ENCODE peak calls at places on chromosome 22, in five cellular contexts. One of them, this sample, is unnamed.

GRCh38 chr22:22168190-22168940 is 76.2 kb upstream of the VPREB1 start:
- DNase-seq in cardiac muscle cell: peak
- DNase-seq in pancreas: peak
- DNase-seq in brain microvascular endothelial cell: no peak
- DNase-seq in IMR-90: peak
- DNase-seq in this sample: no peak

GRCh38 chr22:33111491-33111890 is 53.3 kb upstream of the SYN3 start:
- DNase-seq in cardiac muscle cell: no peak
- DNase-seq in pancreas: no peak
- DNase-seq in brain microvascular endothelial cell: no peak
- DNase-seq in IMR-90: no peak
- DNase-seq in this sample: no peak

GRCh38 chr22:23405366-23405851 is 174.7 kb downstream of the IGLL1 start:
- DNase-seq in cardiac muscle cell: no peak
- DNase-seq in pancreas: no peak
- DNase-seq in brain microvascular endothelial cell: no peak
- DNase-seq in IMR-90: no peak
- DNase-seq in this sample: no peak

GRCh38 chr22:27317156-27317555 is 484.4 kb downstream of the MN1 start:
- DNase-seq in cardiac muscle cell: peak
- DNase-seq in pancreas: no peak
- DNase-seq in brain microvascular endothelial cell: no peak
- DNase-seq in IMR-90: no peak
- DNase-seq in this sample: no peak

GRCh38 chr22:40838486-40838885 is 18.0 kb downstream of the ST13 start:
- DNase-seq in cardiac muscle cell: no peak
- DNase-seq in pancreas: no peak
- DNase-seq in brain microvascular endothelial cell: no peak
- DNase-seq in IMR-90: no peak
- DNase-seq in this sample: no peak

GRCh38 chr22:39478461-39478860 is 21.6 kb downstream of the MGAT3 start:
- DNase-seq in cardiac muscle cell: no peak
- DNase-seq in pancreas: peak
- DNase-seq in brain microvascular endothelial cell: no peak
- DNase-seq in IMR-90: peak
- DNase-seq in this sample: no peak

GRCh38 chr22:37195921-37196320 is 7.9 kb upstream of the C1QTNF6 start:
- DNase-seq in cardiac muscle cell: peak
- DNase-seq in pancreas: no peak
- DNase-seq in brain microvascular endothelial cell: no peak
- DNase-seq in IMR-90: peak
- DNase-seq in this sample: no peak

GRCh38 chr22:33652596-33652995 is 267.7 kb downstream of the LARGE1 start:
- DNase-seq in cardiac muscle cell: no peak
- DNase-seq in pancreas: no peak
- DNase-seq in brain microvascular endothelial cell: peak
- DNase-seq in IMR-90: peak
- DNase-seq in this sample: no peak

GRCh38 chr22:48738204-48738980 is 1089.3 kb downstream of the BRD1 start:
- DNase-seq in cardiac muscle cell: no peak
- DNase-seq in pancreas: no peak
- DNase-seq in brain microvascular endothelial cell: no peak
- DNase-seq in IMR-90: no peak
- DNase-seq in this sample: no peak

GRCh38 chr22:24357547-24357946 is 69.9 kb upstream of the ADORA2A start:
- DNase-seq in cardiac muscle cell: no peak
- DNase-seq in pancreas: no peak
- DNase-seq in brain microvascular endothelial cell: no peak
- DNase-seq in IMR-90: peak
- DNase-seq in this sample: no peak

GRCh38 chr22:40007826-40008710 is 13.3 kb downstream of the FAM83F start:
- DNase-seq in cardiac muscle cell: no peak
- DNase-seq in pancreas: no peak
- DNase-seq in brain microvascular endothelial cell: no peak
- DNase-seq in IMR-90: no peak
- DNase-seq in this sample: no peak

GRCh38 chr22:28799125-28799833 is 1.1 kb downstream of the XBP1 start:
- DNase-seq in cardiac muscle cell: peak
- DNase-seq in pancreas: no peak
- DNase-seq in brain microvascular endothelial cell: peak
- DNase-seq in IMR-90: peak
- DNase-seq in this sample: no peak

GRCh38 chr22:23183107-23183698 is 2.9 kb downstream of the BCR start:
- DNase-seq in cardiac muscle cell: peak
- DNase-seq in pancreas: no peak
- DNase-seq in brain microvascular endothelial cell: peak
- DNase-seq in IMR-90: peak
- DNase-seq in this sample: no peak

GRCh38 chr22:49800408-49801238 is 27.1 kb downstream of the BRD1 start:
- DNase-seq in cardiac muscle cell: no peak
- DNase-seq in pancreas: no peak
- DNase-seq in brain microvascular endothelial cell: no peak
- DNase-seq in IMR-90: no peak
- DNase-seq in this sample: no peak

GRCh38 chr22:32528316-32528715 is 53.7 kb downstream of the FBXO7 start:
- DNase-seq in cardiac muscle cell: no peak
- DNase-seq in pancreas: no peak
- DNase-seq in brain microvascular endothelial cell: no peak
- DNase-seq in IMR-90: no peak
- DNase-seq in this sample: no peak

GRCh38 chr22:48742556-48743343 is 1084.9 kb downstream of the BRD1 start:
- DNase-seq in cardiac muscle cell: no peak
- DNase-seq in pancreas: no peak
- DNase-seq in brain microvascular endothelial cell: no peak
- DNase-seq in IMR-90: no peak
- DNase-seq in this sample: peak

GRCh38 chr22:22425783-22426624 is 82.5 kb downstream of the ZNF280B start:
- DNase-seq in cardiac muscle cell: no peak
- DNase-seq in pancreas: no peak
- DNase-seq in brain microvascular endothelial cell: no peak
- DNase-seq in IMR-90: no peak
- DNase-seq in this sample: no peak

GRCh38 chr22:21797444-21798221 is 62.0 kb upstream of the YPEL1 start:
- DNase-seq in cardiac muscle cell: peak
- DNase-seq in pancreas: no peak
- DNase-seq in brain microvascular endothelial cell: peak
- DNase-seq in IMR-90: peak
- DNase-seq in this sample: no peak

GRCh38 chr22:48959496-48959895 is 868.2 kb downstream of the BRD1 start:
- DNase-seq in cardiac muscle cell: no peak
- DNase-seq in pancreas: no peak
- DNase-seq in brain microvascular endothelial cell: no peak
- DNase-seq in IMR-90: no peak
- DNase-seq in this sample: no peak

GRCh38 chr22:32967285-32968101 is 90.7 kb downstream of the SYN3 start:
- DNase-seq in cardiac muscle cell: no peak
- DNase-seq in pancreas: no peak
- DNase-seq in brain microvascular endothelial cell: no peak
- DNase-seq in IMR-90: no peak
- DNase-seq in this sample: no peak

GRCh38 chr22:35914665-35915476 is 113.8 kb downstream of the RBFOX2 start:
- DNase-seq in cardiac muscle cell: peak
- DNase-seq in pancreas: peak
- DNase-seq in brain microvascular endothelial cell: peak
- DNase-seq in IMR-90: peak
- DNase-seq in this sample: peak
- H3K27ac ChIP-seq in cardiac muscle cell: peak
- H3K27ac ChIP-seq in pancreas: peak
- H3K27ac ChIP-seq in brain microvascular endothelial cell: peak
- H3K27ac ChIP-seq in IMR-90: peak
- H3K27ac ChIP-seq in this sample: peak

DNA sequence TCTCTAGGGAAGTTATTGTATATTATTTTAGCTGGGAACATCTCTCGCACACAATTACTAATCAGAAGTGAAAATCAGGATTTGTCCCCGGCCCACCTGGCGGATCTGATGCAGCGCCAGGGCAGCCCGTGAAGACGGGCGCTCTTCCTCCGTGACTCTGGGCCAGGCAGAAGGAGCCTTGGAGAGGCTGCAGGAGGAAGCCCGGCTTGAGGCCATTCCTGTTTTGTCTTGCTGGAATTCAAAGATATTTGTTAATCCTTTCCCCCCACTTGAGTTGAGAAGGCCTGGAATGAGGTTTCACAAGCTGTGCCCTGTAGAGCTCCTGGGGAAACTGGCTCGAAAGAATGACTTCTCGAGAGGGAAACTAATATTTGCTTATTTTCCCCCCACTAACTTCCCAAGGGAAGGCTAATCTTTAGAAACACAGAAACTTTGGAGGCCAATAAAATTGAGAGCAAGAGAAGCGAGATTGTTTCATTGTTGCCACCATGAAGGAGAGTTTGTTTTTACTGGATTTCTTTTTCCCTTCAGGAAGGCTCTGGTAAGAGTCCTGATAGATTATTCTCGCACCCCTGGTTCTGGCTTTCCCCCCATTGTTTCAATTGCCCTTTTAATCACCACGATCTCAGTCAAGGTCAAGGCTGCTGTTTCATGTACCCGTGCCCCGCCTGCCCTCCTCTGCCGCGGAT is 92.8 kb upstream of the SEPTIN5 start:
- DNase-seq in cardiac muscle cell: peak
- DNase-seq in pancreas: no peak
- DNase-seq in brain microvascular endothelial cell: no peak
- DNase-seq in IMR-90: no peak
- DNase-seq in this sample: no peak
- H3K4me3 ChIP-seq in cardiac muscle cell: no peak
- H3K4me3 ChIP-seq in pancreas: no peak
- H3K4me3 ChIP-seq in brain microvascular endothelial cell: no peak
- H3K4me3 ChIP-seq in IMR-90: no peak
- H3K4me3 ChIP-seq in this sample: no peak

DNA sequence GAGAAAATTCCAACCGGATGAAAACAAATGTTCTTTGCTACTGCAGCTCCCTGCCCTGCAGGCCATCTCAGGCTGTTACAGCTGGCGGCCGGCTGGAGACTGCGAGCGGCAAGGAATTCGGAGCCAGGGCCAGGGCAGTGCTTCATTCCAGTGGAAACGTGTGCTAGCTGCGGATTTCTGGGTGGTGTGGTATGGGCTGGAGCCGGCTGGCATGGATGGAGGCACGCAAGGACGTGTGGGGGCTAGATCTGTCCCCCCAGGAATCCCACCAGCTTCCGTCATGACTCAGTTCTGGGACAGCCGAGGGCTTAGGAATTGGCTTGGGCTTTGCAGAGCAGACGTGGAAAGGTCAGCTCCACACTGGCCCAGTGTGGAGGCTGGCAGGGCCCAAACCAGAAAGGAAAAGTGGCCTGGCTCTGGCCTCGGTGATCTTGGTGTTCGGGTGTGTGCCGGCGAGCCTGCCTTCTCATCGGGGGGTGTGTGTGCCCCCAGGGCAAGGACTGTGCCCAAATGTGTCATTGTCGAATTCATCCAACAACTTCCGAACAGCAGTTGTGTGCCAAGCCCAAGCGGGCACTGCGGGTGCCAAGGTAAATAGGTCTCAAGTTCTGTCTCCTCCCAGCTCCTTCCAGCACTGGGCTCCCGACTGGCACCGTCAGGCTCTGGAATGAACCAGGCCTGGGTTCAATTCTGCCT is 48.1 kb upstream of the SHISAL1 start:
- DNase-seq in cardiac muscle cell: peak
- DNase-seq in pancreas: no peak
- DNase-seq in brain microvascular endothelial cell: peak
- DNase-seq in IMR-90: peak
- DNase-seq in this sample: peak
- TF ChIP-seq CTCF in cardiac muscle cell: peak
- TF ChIP-seq CTCF in pancreas: no peak
- TF ChIP-seq CTCF in brain microvascular endothelial cell: peak
- TF ChIP-seq CTCF in IMR-90: peak
- TF ChIP-seq CTCF in this sample: peak

GRCh38 chr22:29994941-29995340 is 85.3 kb upstream of the HORMAD2 start:
- DNase-seq in cardiac muscle cell: peak
- DNase-seq in pancreas: no peak
- DNase-seq in brain microvascular endothelial cell: peak
- DNase-seq in IMR-90: peak
- DNase-seq in this sample: no peak
- H3K27ac ChIP-seq in cardiac muscle cell: no peak
- H3K27ac ChIP-seq in pancreas: peak
- H3K27ac ChIP-seq in brain microvascular endothelial cell: peak
- H3K27ac ChIP-seq in IMR-90: no peak
- H3K27ac ChIP-seq in this sample: no peak

DNA sequence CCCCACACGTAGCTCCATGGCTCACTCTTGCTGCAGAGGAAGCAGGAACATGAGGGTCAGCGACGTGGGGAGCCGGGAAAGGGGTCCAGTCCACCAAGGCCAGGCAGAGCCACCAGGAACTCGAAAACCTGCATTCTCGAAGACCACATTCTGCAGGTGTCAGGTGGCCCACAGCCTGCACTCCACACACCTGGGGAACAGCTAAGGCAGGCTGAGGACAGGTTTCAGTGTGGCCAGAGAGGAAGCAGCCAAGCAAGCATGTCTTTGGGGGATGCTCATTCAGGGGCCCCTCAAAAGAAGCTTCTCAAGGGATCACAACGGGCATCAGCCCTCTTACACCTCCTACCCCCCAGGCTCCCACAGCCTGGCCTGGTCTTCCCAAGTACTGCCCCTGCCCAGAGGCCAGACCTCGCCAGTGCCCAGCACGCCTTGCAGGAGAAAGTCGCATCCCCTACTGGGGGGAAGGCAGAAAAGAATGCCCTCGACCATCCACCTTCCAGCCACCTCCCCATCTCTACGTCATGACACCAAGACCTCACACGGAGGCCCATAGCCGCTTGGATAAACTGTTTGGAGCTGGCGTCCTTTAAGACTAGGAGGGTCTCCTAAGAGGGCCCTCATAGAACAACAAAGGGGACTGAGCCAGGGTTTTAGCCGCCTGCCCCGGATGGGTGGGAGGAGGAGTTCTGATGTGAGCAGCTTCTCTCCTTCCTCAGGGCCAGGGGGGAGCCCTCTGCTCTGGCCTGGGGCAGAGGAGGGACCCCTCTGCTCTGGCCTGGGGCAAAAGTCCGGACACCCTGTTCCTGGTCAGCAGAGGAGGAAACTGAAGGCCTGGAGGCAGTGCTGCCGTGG is 2.9 kb downstream of the CSNK1E start:
- DNase-seq in cardiac muscle cell: peak
- DNase-seq in pancreas: no peak
- DNase-seq in brain microvascular endothelial cell: no peak
- DNase-seq in IMR-90: peak
- DNase-seq in this sample: no peak
- H3K4me3 ChIP-seq in cardiac muscle cell: peak
- H3K4me3 ChIP-seq in pancreas: no peak
- H3K4me3 ChIP-seq in brain microvascular endothelial cell: peak
- H3K4me3 ChIP-seq in IMR-90: peak
- H3K4me3 ChIP-seq in this sample: peak